ENCODE peak calls at places on chromosomes 7 and 10, in seven cellular contexts. K is lung, G is Panc1, O is stomach, D is right cardiac atrium, P is kidney, Z is hepatocyte. X is an unnamed sample.
A peak's percentile ranks its signal among the peaks of the same experiment; 100 is the strongest.

GRCh38 chr7:6375346-6376101 is 72.2 kb downstream of the DAGLB start:
- DNase-seq in K (no peak), G (no peak), O (no peak), D (no peak), P (no peak), Z (peak; percentile 32), X (no peak)

GRCh38 chr10:7202804-7203203 is 208.0 kb downstream of the SFMBT2 start:
- DNase-seq in K (no peak), G (no peak), O (no peak), D (no peak), P (no peak), Z (no peak), X (peak; percentile 33)

GRCh38 chr10:52442576-52442975 is 128.5 kb downstream of the DKK1 start:
- DNase-seq in K (no peak), G (peak; percentile 43), O (no peak), D (no peak), P (no peak), Z (no peak), X (no peak)

GRCh38 chr7:82202965-82203364 is 240.6 kb downstream of the CACNA2D1 start:
- DNase-seq in K (no peak), G (no peak), O (no peak), D (no peak), P (no peak), Z (no peak), X (no peak)

GRCh38 chr7:105932835-105933477 is 30.1 kb upstream of the CDHR3 start:
- DNase-seq in K (peak; percentile 37), G (no peak), O (no peak), D (peak; percentile 42), P (no peak), Z (no peak), X (no peak)

GRCh38 chr10:31490858-31491504 is 172.0 kb downstream of the ZEB1 start:
- DNase-seq in K (no peak), G (peak; percentile 10), O (no peak), D (no peak), P (no peak), Z (peak; percentile 40), X (no peak)

GRCh38 chr7:26429168-26429567 is 137.5 kb downstream of the SNX10 start:
- DNase-seq in K (no peak), G (no peak), O (no peak), D (no peak), P (no peak), Z (no peak), X (no peak)

GRCh38 chr10:118922226-118922625 is 107.3 kb upstream of the NANOS1 start:
- DNase-seq in K (peak; percentile 13), G (no peak), O (no peak), D (no peak), P (no peak), Z (no peak), X (peak; percentile 22)

GRCh38 chr10:95651346-95652115 is 5.0 kb downstream of the ALDH18A1 start:
- DNase-seq in K (no peak), G (no peak), O (no peak), D (no peak), P (no peak), Z (no peak), X (no peak)

GRCh38 chr7:28920424-28920823 is 37.7 kb downstream of the TRIL start:
- DNase-seq in K (no peak), G (no peak), O (no peak), D (no peak), P (no peak), Z (no peak), X (no peak)

GRCh38 chr10:62514079-62514693 is 140.0 kb downstream of the ZNF365 start:
- DNase-seq in K (no peak), G (no peak), O (no peak), D (no peak), P (no peak), Z (no peak), X (no peak)

GRCh38 chr7:50626286-50626685 is 61.1 kb upstream of the DDC start:
- DNase-seq in K (peak; percentile 25), G (no peak), O (no peak), D (no peak), P (no peak), Z (no peak), X (no peak)

GRCh38 chr10:24219963-24220362 is 11.0 kb downstream of the KIAA1217 start:
- DNase-seq in K (no peak), G (no peak), O (no peak), D (no peak), P (no peak), Z (no peak), X (no peak)

GRCh38 chr10:23157691-23158369 is 34.3 kb upstream of the PTF1A start:
- DNase-seq in K (no peak), G (no peak), O (no peak), D (no peak), P (no peak), Z (peak; percentile 56), X (no peak)

GRCh38 chr10:78599122-78599853 is 469.5 kb upstream of the ZMIZ1 start:
- DNase-seq in K (no peak), G (no peak), O (no peak), D (no peak), P (no peak), Z (no peak), X (no peak)

GRCh38 chr10:74021248-74022055 is 23.5 kb downstream of the VCL start:
- DNase-seq in K (no peak), G (no peak), O (no peak), D (no peak), P (no peak), Z (peak; percentile 51), X (no peak)

GRCh38 chr7:138185132-138185908 is 109.1 kb downstream of the AKR1D1 start:
- DNase-seq in K (no peak), G (no peak), O (no peak), D (no peak), P (no peak), Z (no peak), X (no peak)

GRCh38 chr7:138184191-138184590 is 107.9 kb downstream of the AKR1D1 start:
- DNase-seq in K (no peak), G (no peak), O (no peak), D (no peak), P (no peak), Z (no peak), X (no peak)

GRCh38 chr7:138188290-138188858 is 112.1 kb downstream of the AKR1D1 start:
- DNase-seq in K (no peak), G (no peak), O (no peak), D (no peak), P (no peak), Z (no peak), X (no peak)

DNA sequence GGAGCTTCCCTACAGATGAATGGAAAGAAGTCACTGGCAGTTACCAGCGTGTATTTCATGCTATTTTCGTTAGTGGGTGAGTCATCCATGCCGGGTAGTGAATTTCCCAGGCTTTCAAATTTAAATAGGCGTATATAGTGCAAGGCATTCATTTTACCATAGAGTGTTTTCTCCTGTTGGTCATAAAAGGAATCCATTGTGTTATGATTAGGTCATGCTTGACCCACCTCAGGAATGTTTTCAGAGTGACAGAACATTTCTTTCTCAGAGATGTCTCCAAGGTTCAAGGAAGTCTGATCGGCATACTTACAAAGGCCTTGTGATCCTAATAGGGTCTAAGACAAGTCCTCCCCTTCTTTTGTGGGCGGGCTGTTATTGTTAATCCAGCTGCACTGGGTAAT is 110.7 kb downstream of the AKR1D1 start:
- DNase-seq in K (no peak), G (no peak), O (no peak), D (no peak), P (no peak), Z (peak; percentile 59), X (no peak)
- H3K27ac ChIP-seq in K (peak overlapping the region; percentile 2), G (no peak overlapping the region), O (no peak overlapping the region), D (no peak overlapping the region), P (no peak overlapping the region), Z (peak overlapping the region; percentile 57), X (no peak overlapping the region)

GRCh38 chr7:54839538-54840213 is 80.7 kb upstream of the SEC61G start:
- DNase-seq in K (peak; percentile 75), G (no peak), O (peak; percentile 41), D (peak; percentile 86), P (peak; percentile 83), Z (peak; percentile 30), X (no peak)

GRCh38 chr7:54833021-54833467 is 74.0 kb upstream of the SEC61G start:
- DNase-seq in K (no peak), G (no peak), O (no peak), D (no peak), P (peak; percentile 93), Z (no peak), X (no peak)

GRCh38 chr7:54838540-54838925 is 79.5 kb upstream of the SEC61G start:
- DNase-seq in K (no peak), G (no peak), O (no peak), D (no peak), P (no peak), Z (no peak), X (no peak)

GRCh38 chr7:54837761-54838539 is 78.9 kb upstream of the SEC61G start:
- DNase-seq in K (no peak), G (no peak), O (no peak), D (no peak), P (no peak), Z (no peak), X (no peak)

GRCh38 chr7:54837167-54837566 is 78.2 kb upstream of the SEC61G start:
- DNase-seq in K (no peak), G (no peak), O (no peak), D (no peak), P (no peak), Z (no peak), X (no peak)
- H3K27ac ChIP-seq in K (no peak overlapping the region), G (no peak overlapping the region), O (no peak overlapping the region), D (peak overlapping the region; percentile 87), P (no peak overlapping the region), Z (no peak overlapping the region), X (no peak overlapping the region)

DNA sequence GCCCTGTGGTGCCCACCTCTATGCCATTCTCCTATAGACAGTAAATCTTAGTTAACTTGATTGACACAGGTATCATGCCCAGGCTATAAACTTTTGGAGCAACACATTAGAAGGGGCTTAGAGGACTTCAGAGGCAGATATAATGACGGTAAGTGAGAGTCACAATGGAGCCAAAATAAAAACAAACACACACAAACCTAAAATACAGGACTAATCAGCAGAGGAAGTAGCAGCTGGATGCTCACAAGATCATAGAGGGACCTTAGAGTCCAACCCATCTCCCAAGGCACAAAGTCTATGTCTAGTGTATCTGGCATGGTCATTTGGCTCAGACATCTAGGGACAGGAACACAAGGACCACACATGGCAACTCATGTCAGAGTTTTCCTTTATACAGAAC is 12.3 kb downstream of the SLC13A4 start:
- DNase-seq in K (no peak), G (no peak), O (no peak), D (no peak), P (no peak), Z (no peak), X (no peak)
- H3K27ac ChIP-seq in K (no peak overlapping the region), G (peak overlapping the region; percentile 52), O (no peak overlapping the region), D (no peak overlapping the region), P (no peak overlapping the region), Z (no peak overlapping the region), X (no peak overlapping the region)

GRCh38 chr7:70477051-70478010 is 654.6 kb upstream of the GALNT17 start:
- DNase-seq in K (no peak), G (no peak), O (no peak), D (no peak), P (no peak), Z (peak; percentile 18), X (no peak)

GRCh38 chr7:70470751-70471150 is 661.2 kb upstream of the GALNT17 start:
- DNase-seq in K (no peak), G (no peak), O (no peak), D (no peak), P (no peak), Z (no peak), X (no peak)

GRCh38 chr7:70474639-70475234 is 657.2 kb upstream of the GALNT17 start:
- DNase-seq in K (no peak), G (no peak), O (peak; percentile 39), D (no peak), P (no peak), Z (no peak), X (no peak)

GRCh38 chr7:70466725-70467364 is 665.1 kb upstream of the GALNT17 start:
- DNase-seq in K (no peak), G (no peak), O (no peak), D (no peak), P (no peak), Z (no peak), X (no peak)

GRCh38 chr7:70472580-70473239 is 659.2 kb upstream of the GALNT17 start:
- DNase-seq in K (no peak), G (no peak), O (no peak), D (no peak), P (no peak), Z (no peak), X (no peak)
- H3K27ac ChIP-seq in K (no peak overlapping the region), G (no peak overlapping the region), O (no peak overlapping the region), D (no peak overlapping the region), P (no peak overlapping the region), Z (peak overlapping the region; percentile 42), X (no peak overlapping the region)

X was measured in prostate gland.